ENCODE peak calls at places on chromosomes 12 and 14, in ten cellular contexts. One of them, this sample, is unnamed.

GRCh38 chr12:108855284-108856169 is 1.9 kb downstream of the SSH1 start:
- DNase-seq in body of pancreas: no peak
- DNase-seq in H1: no peak
- DNase-seq in GM23338: no peak
- DNase-seq in foreskin fibroblast: no peak
- DNase-seq in ovary: no peak
- DNase-seq in astrocyte of the spinal cord: peak
- DNase-seq in hepatocyte: no peak
- DNase-seq in IMR-90: peak
- DNase-seq in uterus: no peak
- DNase-seq in this sample: no peak

GRCh38 chr12:22858849-22859569 is 234.0 kb downstream of the ETNK1 start:
- DNase-seq in body of pancreas: no peak
- DNase-seq in H1: no peak
- DNase-seq in GM23338: no peak
- DNase-seq in foreskin fibroblast: peak
- DNase-seq in ovary: no peak
- DNase-seq in astrocyte of the spinal cord: peak
- DNase-seq in hepatocyte: peak
- DNase-seq in IMR-90: peak
- DNase-seq in uterus: no peak
- DNase-seq in this sample: peak

GRCh38 chr12:583251-583869 is 79.9 kb downstream of the NINJ2 start:
- DNase-seq in body of pancreas: no peak
- DNase-seq in H1: no peak
- DNase-seq in GM23338: no peak
- DNase-seq in foreskin fibroblast: no peak
- DNase-seq in ovary: no peak
- DNase-seq in astrocyte of the spinal cord: no peak
- DNase-seq in hepatocyte: peak
- DNase-seq in IMR-90: no peak
- DNase-seq in uterus: no peak
- DNase-seq in this sample: no peak

GRCh38 chr12:47870175-47870781 is 34.5 kb downstream of the VDR start:
- DNase-seq in body of pancreas: no peak
- DNase-seq in H1: peak
- DNase-seq in GM23338: peak
- DNase-seq in foreskin fibroblast: peak
- DNase-seq in ovary: no peak
- DNase-seq in astrocyte of the spinal cord: no peak
- DNase-seq in hepatocyte: peak
- DNase-seq in IMR-90: no peak
- DNase-seq in uterus: peak
- DNase-seq in this sample: peak

GRCh38 chr12:18811268-18811667 is 73.3 kb downstream of the CAPZA3 start:
- DNase-seq in body of pancreas: no peak
- DNase-seq in H1: no peak
- DNase-seq in GM23338: no peak
- DNase-seq in foreskin fibroblast: no peak
- DNase-seq in ovary: no peak
- DNase-seq in astrocyte of the spinal cord: no peak
- DNase-seq in hepatocyte: no peak
- DNase-seq in IMR-90: no peak
- DNase-seq in uterus: no peak
- DNase-seq in this sample: peak

GRCh38 chr14:77212097-77212873 is 30.7 kb downstream of the TMEM63C start:
- DNase-seq in body of pancreas: no peak
- DNase-seq in H1: no peak
- DNase-seq in GM23338: no peak
- DNase-seq in foreskin fibroblast: no peak
- DNase-seq in ovary: no peak
- DNase-seq in astrocyte of the spinal cord: no peak
- DNase-seq in hepatocyte: no peak
- DNase-seq in IMR-90: no peak
- DNase-seq in uterus: no peak
- DNase-seq in this sample: no peak

GRCh38 chr14:43898709-43899108 is 608.4 kb downstream of the FSCB start:
- DNase-seq in body of pancreas: no peak
- DNase-seq in H1: no peak
- DNase-seq in GM23338: peak
- DNase-seq in foreskin fibroblast: no peak
- DNase-seq in ovary: no peak
- DNase-seq in astrocyte of the spinal cord: no peak
- DNase-seq in hepatocyte: peak
- DNase-seq in IMR-90: no peak
- DNase-seq in uterus: no peak
- DNase-seq in this sample: no peak

GRCh38 chr12:106223485-106224391 is 24.1 kb downstream of the CKAP4 start:
- DNase-seq in body of pancreas: peak
- DNase-seq in H1: no peak
- DNase-seq in GM23338: peak
- DNase-seq in foreskin fibroblast: peak
- DNase-seq in ovary: peak
- DNase-seq in astrocyte of the spinal cord: peak
- DNase-seq in hepatocyte: peak
- DNase-seq in IMR-90: peak
- DNase-seq in uterus: peak
- DNase-seq in this sample: peak

GRCh38 chr14:24481622-24482324 is 26.3 kb downstream of the CMA1 start:
- DNase-seq in body of pancreas: peak
- DNase-seq in H1: peak
- DNase-seq in GM23338: peak
- DNase-seq in foreskin fibroblast: no peak
- DNase-seq in ovary: no peak
- DNase-seq in astrocyte of the spinal cord: no peak
- DNase-seq in hepatocyte: peak
- DNase-seq in IMR-90: peak
- DNase-seq in uterus: no peak
- DNase-seq in this sample: peak

GRCh38 chr14:35333797-35334743 is 41.9 kb downstream of the PSMA6 start:
- DNase-seq in body of pancreas: no peak
- DNase-seq in H1: no peak
- DNase-seq in GM23338: no peak
- DNase-seq in foreskin fibroblast: no peak
- DNase-seq in ovary: no peak
- DNase-seq in astrocyte of the spinal cord: no peak
- DNase-seq in hepatocyte: no peak
- DNase-seq in IMR-90: no peak
- DNase-seq in uterus: no peak
- DNase-seq in this sample: no peak

GRCh38 chr12:32367381-32367780 is 32.0 kb upstream of the FGD4 start:
- DNase-seq in body of pancreas: no peak
- DNase-seq in H1: no peak
- DNase-seq in GM23338: no peak
- DNase-seq in foreskin fibroblast: no peak
- DNase-seq in ovary: no peak
- DNase-seq in astrocyte of the spinal cord: no peak
- DNase-seq in hepatocyte: peak
- DNase-seq in IMR-90: no peak
- DNase-seq in uterus: no peak
- DNase-seq in this sample: no peak

GRCh38 chr14:101958418-101959185 is 5.8 kb upstream of the DYNC1H1 start:
- DNase-seq in body of pancreas: no peak
- DNase-seq in H1: no peak
- DNase-seq in GM23338: no peak
- DNase-seq in foreskin fibroblast: no peak
- DNase-seq in ovary: no peak
- DNase-seq in astrocyte of the spinal cord: no peak
- DNase-seq in hepatocyte: no peak
- DNase-seq in IMR-90: no peak
- DNase-seq in uterus: no peak
- DNase-seq in this sample: no peak

GRCh38 chr14:101959277-101959676 is 5.1 kb upstream of the DYNC1H1 start:
- DNase-seq in body of pancreas: no peak
- DNase-seq in H1: no peak
- DNase-seq in GM23338: no peak
- DNase-seq in foreskin fibroblast: no peak
- DNase-seq in ovary: no peak
- DNase-seq in astrocyte of the spinal cord: no peak
- DNase-seq in hepatocyte: no peak
- DNase-seq in IMR-90: no peak
- DNase-seq in uterus: no peak
- DNase-seq in this sample: no peak

GRCh38 chr14:101961011-101961721 is 3.2 kb upstream of the DYNC1H1 start:
- DNase-seq in body of pancreas: peak
- DNase-seq in H1: peak
- DNase-seq in GM23338: peak
- DNase-seq in foreskin fibroblast: peak
- DNase-seq in ovary: peak
- DNase-seq in astrocyte of the spinal cord: peak
- DNase-seq in hepatocyte: peak
- DNase-seq in IMR-90: peak
- DNase-seq in uterus: peak
- DNase-seq in this sample: peak

GRCh38 chr14:101961746-101962502 is 2.4 kb upstream of the DYNC1H1 start:
- DNase-seq in body of pancreas: no peak
- DNase-seq in H1: no peak
- DNase-seq in GM23338: peak
- DNase-seq in foreskin fibroblast: no peak
- DNase-seq in ovary: no peak
- DNase-seq in astrocyte of the spinal cord: no peak
- DNase-seq in hepatocyte: no peak
- DNase-seq in IMR-90: no peak
- DNase-seq in uterus: no peak
- DNase-seq in this sample: no peak

GRCh38 chr14:101960225-101960624 is 4.1 kb upstream of the DYNC1H1 start:
- DNase-seq in body of pancreas: no peak
- DNase-seq in H1: no peak
- DNase-seq in GM23338: peak
- DNase-seq in foreskin fibroblast: no peak
- DNase-seq in ovary: no peak
- DNase-seq in astrocyte of the spinal cord: no peak
- DNase-seq in hepatocyte: no peak
- DNase-seq in IMR-90: no peak
- DNase-seq in uterus: no peak
- DNase-seq in this sample: no peak
- TF ChIP-seq CTCF in body of pancreas: peak
- TF ChIP-seq CTCF in H1: peak
- TF ChIP-seq CTCF in GM23338: peak
- TF ChIP-seq CTCF in foreskin fibroblast: peak
- TF ChIP-seq CTCF in ovary: no peak
- TF ChIP-seq CTCF in astrocyte of the spinal cord: peak
- TF ChIP-seq CTCF in hepatocyte: peak
- TF ChIP-seq CTCF in IMR-90: peak
- TF ChIP-seq CTCF in uterus: no peak
- TF ChIP-seq CTCF in this sample: peak

GRCh38 chr14:80634106-80634758 is 307.3 kb downstream of the CEP128 start:
- DNase-seq in body of pancreas: no peak
- DNase-seq in H1: no peak
- DNase-seq in GM23338: no peak
- DNase-seq in foreskin fibroblast: no peak
- DNase-seq in ovary: no peak
- DNase-seq in astrocyte of the spinal cord: peak
- DNase-seq in hepatocyte: no peak
- DNase-seq in IMR-90: no peak
- DNase-seq in uterus: no peak
- DNase-seq in this sample: peak

GRCh38 chr14:80636071-80636470 is 305.5 kb downstream of the CEP128 start:
- DNase-seq in body of pancreas: no peak
- DNase-seq in H1: no peak
- DNase-seq in GM23338: peak
- DNase-seq in foreskin fibroblast: no peak
- DNase-seq in ovary: no peak
- DNase-seq in astrocyte of the spinal cord: no peak
- DNase-seq in hepatocyte: peak
- DNase-seq in IMR-90: peak
- DNase-seq in uterus: no peak
- DNase-seq in this sample: peak

GRCh38 chr14:80638620-80639215 is 302.8 kb downstream of the CEP128 start:
- DNase-seq in body of pancreas: no peak
- DNase-seq in H1: no peak
- DNase-seq in GM23338: no peak
- DNase-seq in foreskin fibroblast: peak
- DNase-seq in ovary: no peak
- DNase-seq in astrocyte of the spinal cord: peak
- DNase-seq in hepatocyte: no peak
- DNase-seq in IMR-90: peak
- DNase-seq in uterus: no peak
- DNase-seq in this sample: peak

GRCh38 chr14:80637726-80638619 is 303.6 kb downstream of the CEP128 start:
- DNase-seq in body of pancreas: no peak
- DNase-seq in H1: no peak
- DNase-seq in GM23338: no peak
- DNase-seq in foreskin fibroblast: peak
- DNase-seq in ovary: no peak
- DNase-seq in astrocyte of the spinal cord: peak
- DNase-seq in hepatocyte: no peak
- DNase-seq in IMR-90: no peak
- DNase-seq in uterus: no peak
- DNase-seq in this sample: peak
- H3K4me3 ChIP-seq in body of pancreas: no peak
- H3K4me3 ChIP-seq in H1: no peak
- H3K4me3 ChIP-seq in GM23338: no peak
- H3K4me3 ChIP-seq in foreskin fibroblast: no peak
- H3K4me3 ChIP-seq in ovary: no peak
- H3K4me3 ChIP-seq in astrocyte of the spinal cord: no peak
- H3K4me3 ChIP-seq in hepatocyte: no peak
- H3K4me3 ChIP-seq in IMR-90: no peak
- H3K4me3 ChIP-seq in uterus: no peak
- H3K4me3 ChIP-seq in this sample: no peak

GRCh38 chr14:31968912-31969311 is 108.2 kb upstream of the ARHGAP5 start:
- DNase-seq in body of pancreas: no peak
- DNase-seq in H1: no peak
- DNase-seq in GM23338: no peak
- DNase-seq in foreskin fibroblast: no peak
- DNase-seq in ovary: no peak
- DNase-seq in astrocyte of the spinal cord: no peak
- DNase-seq in hepatocyte: no peak
- DNase-seq in IMR-90: no peak
- DNase-seq in uterus: no peak
- DNase-seq in this sample: no peak
- TF ChIP-seq CTCF in body of pancreas: no peak
- TF ChIP-seq CTCF in H1: no peak
- TF ChIP-seq CTCF in GM23338: no peak
- TF ChIP-seq CTCF in foreskin fibroblast: no peak
- TF ChIP-seq CTCF in ovary: no peak
- TF ChIP-seq CTCF in astrocyte of the spinal cord: peak
- TF ChIP-seq CTCF in hepatocyte: no peak
- TF ChIP-seq CTCF in IMR-90: no peak
- TF ChIP-seq CTCF in uterus: no peak
- TF ChIP-seq CTCF in this sample: no peak

GRCh38 chr12:93996321-93996720 is 152.1 kb upstream of the PLXNC1 start:
- DNase-seq in body of pancreas: no peak
- DNase-seq in H1: no peak
- DNase-seq in GM23338: no peak
- DNase-seq in foreskin fibroblast: no peak
- DNase-seq in ovary: no peak
- DNase-seq in astrocyte of the spinal cord: no peak
- DNase-seq in hepatocyte: no peak
- DNase-seq in IMR-90: no peak
- DNase-seq in uterus: no peak
- DNase-seq in this sample: no peak

DNA sequence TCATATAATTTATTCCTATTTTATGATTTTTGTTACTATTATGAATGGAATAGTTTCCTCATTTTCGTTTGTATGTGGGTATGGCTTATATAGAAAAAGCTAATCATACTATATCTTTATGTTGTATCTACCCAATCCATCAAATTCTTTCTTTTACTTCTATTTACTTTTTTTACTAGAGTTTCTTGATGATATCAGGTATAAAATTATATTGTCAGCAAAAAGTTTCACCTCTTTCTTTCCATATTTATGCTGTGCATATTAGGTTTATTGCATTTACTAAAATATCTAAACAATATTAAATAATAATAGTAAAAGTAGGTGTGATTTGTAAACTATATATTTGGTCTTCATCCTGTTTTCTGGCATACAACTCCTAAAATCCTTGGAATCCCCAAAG is 146.7 kb upstream of the PLXNC1 start:
- DNase-seq in body of pancreas: no peak
- DNase-seq in H1: no peak
- DNase-seq in GM23338: no peak
- DNase-seq in foreskin fibroblast: no peak
- DNase-seq in ovary: no peak
- DNase-seq in astrocyte of the spinal cord: no peak
- DNase-seq in hepatocyte: no peak
- DNase-seq in IMR-90: no peak
- DNase-seq in uterus: no peak
- DNase-seq in this sample: no peak
- H3K4me3 ChIP-seq in body of pancreas: no peak
- H3K4me3 ChIP-seq in H1: no peak
- H3K4me3 ChIP-seq in GM23338: no peak
- H3K4me3 ChIP-seq in foreskin fibroblast: no peak
- H3K4me3 ChIP-seq in ovary: no peak
- H3K4me3 ChIP-seq in astrocyte of the spinal cord: no peak
- H3K4me3 ChIP-seq in hepatocyte: no peak
- H3K4me3 ChIP-seq in IMR-90: no peak
- H3K4me3 ChIP-seq in uterus: no peak
- H3K4me3 ChIP-seq in this sample: no peak

This sample was measured in choroid plexus epithelial cell.